ENCODE peak calls at places on chromosomes 7 and 10, in nine cellular contexts. One of them, this sample, is unnamed.

GRCh38 chr10:124605001-124605370 is 139.2 kb downstream of the FAM53B start:
- DNase-seq in ELR: no peak
- DNase-seq in HT1080: no peak
- DNase-seq in NCI-H345: no peak
- DNase-seq in NCI-H460: no peak
- DNase-seq in AG08396: no peak
- DNase-seq in ascending aorta: no peak
- DNase-seq in astrocyte of the spinal cord: no peak
- DNase-seq in thyroid gland: no peak
- DNase-seq in this sample: no peak

GRCh38 chr10:11823989-11824346 is 812 bp downstream of the PROSER2 start:
- DNase-seq in HT1080: no peak
- DNase-seq in ELR: peak; percentile 23
- DNase-seq in astrocyte of the spinal cord: peak; percentile 33
- DNase-seq in NCI-H345: no peak
- DNase-seq in AG08396: peak; percentile 32
- DNase-seq in NCI-H460: no peak
- DNase-seq in ascending aorta: no peak
- DNase-seq in thyroid gland: no peak
- DNase-seq in this sample: no peak

GRCh38 chr7:151432658-151433521 is 7.1 kb downstream of the CRYGN start:
- DNase-seq in NCI-H460: no peak
- DNase-seq in AG08396: no peak
- DNase-seq in HT1080: no peak
- DNase-seq in thyroid gland: peak; percentile 80
- DNase-seq in ELR: no peak
- DNase-seq in astrocyte of the spinal cord: no peak
- DNase-seq in ascending aorta: no peak
- DNase-seq in NCI-H345: no peak
- DNase-seq in this sample: no peak

GRCh38 chr10:97643586-97643985 is 3.1 kb downstream of the PI4K2A start:
- DNase-seq in astrocyte of the spinal cord: no peak
- DNase-seq in ascending aorta: no peak
- DNase-seq in NCI-H345: no peak
- DNase-seq in NCI-H460: no peak
- DNase-seq in thyroid gland: no peak
- DNase-seq in HT1080: no peak
- DNase-seq in ELR: no peak
- DNase-seq in AG08396: no peak
- DNase-seq in this sample: no peak

GRCh38 chr10:67618116-67618515 is 77.9 kb downstream of the CTNNA3 start:
- DNase-seq in AG08396: no peak
- DNase-seq in thyroid gland: no peak
- DNase-seq in HT1080: no peak
- DNase-seq in astrocyte of the spinal cord: peak; percentile 46
- DNase-seq in ascending aorta: no peak
- DNase-seq in ELR: peak; percentile 32
- DNase-seq in NCI-H345: no peak
- DNase-seq in NCI-H460: no peak
- DNase-seq in this sample: peak; percentile 90

GRCh38 chr10:3935933-3936359 is 150.9 kb upstream of the KLF6 start:
- DNase-seq in NCI-H460: no peak
- DNase-seq in AG08396: peak; percentile 35
- DNase-seq in NCI-H345: peak; percentile 52
- DNase-seq in ELR: no peak
- DNase-seq in HT1080: no peak
- DNase-seq in thyroid gland: peak; percentile 52
- DNase-seq in astrocyte of the spinal cord: peak; percentile 33
- DNase-seq in ascending aorta: peak; percentile 84
- DNase-seq in this sample: no peak

GRCh38 chr7:116138202-116138801 is 72.0 kb upstream of the TES start:
- DNase-seq in NCI-H460: peak; percentile 66
- DNase-seq in astrocyte of the spinal cord: peak; percentile 81
- DNase-seq in AG08396: peak; percentile 33
- DNase-seq in ELR: peak; percentile 76
- DNase-seq in thyroid gland: no peak
- DNase-seq in ascending aorta: no peak
- DNase-seq in NCI-H345: peak; percentile 71
- DNase-seq in HT1080: peak; percentile 63
- DNase-seq in this sample: peak; percentile 61

GRCh38 chr7:36598056-36598675 is 126.1 kb downstream of the AOAH start:
- DNase-seq in NCI-H345: no peak
- DNase-seq in AG08396: no peak
- DNase-seq in astrocyte of the spinal cord: peak; percentile 16
- DNase-seq in HT1080: no peak
- DNase-seq in ELR: no peak
- DNase-seq in ascending aorta: no peak
- DNase-seq in thyroid gland: no peak
- DNase-seq in NCI-H460: no peak
- DNase-seq in this sample: no peak

GRCh38 chr7:116249969-116250553 is 39.7 kb downstream of the TES start:
- DNase-seq in astrocyte of the spinal cord: peak; percentile 53
- DNase-seq in NCI-H460: peak; percentile 36
- DNase-seq in NCI-H345: no peak
- DNase-seq in ascending aorta: no peak
- DNase-seq in ELR: peak; percentile 62
- DNase-seq in AG08396: peak; percentile 32
- DNase-seq in thyroid gland: no peak
- DNase-seq in HT1080: peak; percentile 31
- DNase-seq in this sample: peak; percentile 64

GRCh38 chr7:151024435-151025056 is at the start of gene ATG9B:
- DNase-seq in AG08396: no peak
- DNase-seq in NCI-H345: no peak
- DNase-seq in ascending aorta: no peak
- DNase-seq in astrocyte of the spinal cord: no peak
- DNase-seq in ELR: no peak
- DNase-seq in HT1080: no peak
- DNase-seq in NCI-H460: no peak
- DNase-seq in thyroid gland: no peak
- DNase-seq in this sample: no peak

GRCh38 chr7:138979988-138980574 is 1.1 kb downstream of the KIAA1549 start:
- DNase-seq in AG08396: no peak
- DNase-seq in ELR: peak; percentile 13
- DNase-seq in HT1080: no peak
- DNase-seq in astrocyte of the spinal cord: peak; percentile 17
- DNase-seq in NCI-H345: peak; percentile 13
- DNase-seq in thyroid gland: peak; percentile 65
- DNase-seq in ascending aorta: no peak
- DNase-seq in NCI-H460: no peak
- DNase-seq in this sample: peak; percentile 22

GRCh38 chr7:9945131-9945530 is 1028.5 kb upstream of the PHF14 start:
- DNase-seq in astrocyte of the spinal cord: peak; percentile 2
- DNase-seq in thyroid gland: no peak
- DNase-seq in HT1080: no peak
- DNase-seq in ascending aorta: no peak
- DNase-seq in NCI-H460: no peak
- DNase-seq in ELR: no peak
- DNase-seq in NCI-H345: peak; percentile 87
- DNase-seq in AG08396: no peak
- DNase-seq in this sample: no peak

GRCh38 chr10:31479752-31480151 is 160.7 kb downstream of the ZEB1 start:
- DNase-seq in AG08396: no peak
- DNase-seq in NCI-H460: no peak
- DNase-seq in thyroid gland: no peak
- DNase-seq in NCI-H345: no peak
- DNase-seq in HT1080: no peak
- DNase-seq in astrocyte of the spinal cord: no peak
- DNase-seq in ascending aorta: no peak
- DNase-seq in ELR: peak; percentile 15
- DNase-seq in this sample: no peak

GRCh38 chr7:610531-611280 is 91.1 kb upstream of the PDGFA start:
- DNase-seq in AG08396: no peak
- DNase-seq in astrocyte of the spinal cord: peak; percentile 75
- DNase-seq in ascending aorta: no peak
- DNase-seq in NCI-H460: no peak
- DNase-seq in thyroid gland: no peak
- DNase-seq in ELR: no peak
- DNase-seq in NCI-H345: no peak
- DNase-seq in HT1080: no peak
- DNase-seq in this sample: no peak

GRCh38 chr7:91517408-91517807 is 253.2 kb downstream of the FZD1 start:
- DNase-seq in thyroid gland: no peak
- DNase-seq in AG08396: no peak
- DNase-seq in NCI-H460: no peak
- DNase-seq in ascending aorta: no peak
- DNase-seq in NCI-H345: peak; percentile 57
- DNase-seq in ELR: no peak
- DNase-seq in HT1080: no peak
- DNase-seq in astrocyte of the spinal cord: peak; percentile 38
- DNase-seq in this sample: no peak

GRCh38 chr10:787933-788651 is 98.6 kb upstream of the DIP2C start:
- DNase-seq in ELR: peak; percentile 45
- DNase-seq in HT1080: peak; percentile 87
- DNase-seq in astrocyte of the spinal cord: peak; percentile 76
- DNase-seq in thyroid gland: no peak
- DNase-seq in NCI-H460: no peak
- DNase-seq in ascending aorta: no peak
- DNase-seq in NCI-H345: no peak
- DNase-seq in AG08396: peak; percentile 3
- DNase-seq in this sample: no peak

GRCh38 chr10:6660460-6660859 is 80.4 kb upstream of the PRKCQ start:
- DNase-seq in AG08396: no peak
- DNase-seq in NCI-H460: no peak
- DNase-seq in astrocyte of the spinal cord: no peak
- DNase-seq in NCI-H345: no peak
- DNase-seq in thyroid gland: no peak
- DNase-seq in HT1080: no peak
- DNase-seq in ELR: no peak
- DNase-seq in ascending aorta: no peak
- DNase-seq in this sample: no peak

GRCh38 chr7:150992833-150993302 is 2.1 kb downstream of the NOS3 start:
- DNase-seq in ascending aorta: no peak
- DNase-seq in ELR: peak; percentile 47
- DNase-seq in NCI-H460: no peak
- DNase-seq in HT1080: peak; percentile 64
- DNase-seq in AG08396: no peak
- DNase-seq in NCI-H345: peak; percentile 23
- DNase-seq in astrocyte of the spinal cord: no peak
- DNase-seq in thyroid gland: peak; percentile 11
- DNase-seq in this sample: no peak

GRCh38 chr10:132899751-132900065 is 42.7 kb downstream of the CFAP46 start:
- DNase-seq in NCI-H460: no peak
- DNase-seq in NCI-H345: no peak
- DNase-seq in HT1080: no peak
- DNase-seq in thyroid gland: no peak
- DNase-seq in ELR: no peak
- DNase-seq in AG08396: no peak
- DNase-seq in astrocyte of the spinal cord: no peak
- DNase-seq in ascending aorta: peak; percentile 25
- DNase-seq in this sample: no peak

This sample was measured in HCEC 1CT.